ENCODE peak calls at places on chromosomes 6 and 20, in four cellular contexts. C is tibial nerve; U is CD8-positive, alpha-beta T cell; B is heart left ventricle. D is an unnamed sample.

GRCh38 chr6:30939473-30939872 is 1.3 kb upstream of the MUCL3 start:
- DNase-seq in C (no peak), U (no peak), B (no peak), D (peak; percentile 25)

GRCh38 chr20:23607497-23608245 is 2.0 kb upstream of the CST9 start:
- DNase-seq in C (no peak), U (no peak), B (no peak), D (no peak)

GRCh38 chr6:84356907-84357306 is 129.5 kb upstream of the CEP162 start:
- DNase-seq in C (no peak), U (no peak), B (no peak), D (no peak)

GRCh38 chr6:56087421-56087820 is 160.0 kb downstream of the COL21A1 start:
- DNase-seq in C (no peak), U (no peak), B (peak; percentile 12), D (no peak)

GRCh38 chr6:114030767-114031166 is 59.8 kb upstream of the HDAC2 start:
- DNase-seq in C (no peak), U (no peak), B (no peak), D (no peak)

GRCh38 chr6:35775031-35775430 is 1.4 kb upstream of the CLPSL2 start:
- DNase-seq in C (no peak), U (no peak), B (no peak), D (no peak)

GRCh38 chr6:7730003-7730402 is 4.1 kb downstream of the BMP6 start:
- DNase-seq in C (no peak), U (no peak), B (no peak), D (no peak)

GRCh38 chr6:31474871-31475286 is 23.1 kb upstream of the MICB start:
- DNase-seq in C (no peak), U (no peak), B (no peak), D (no peak)

GRCh38 chr6:11845664-11846577 is 67.3 kb upstream of the ADTRP start:
- DNase-seq in C (no peak), U (no peak), B (no peak), D (no peak)

GRCh38 chr6:127204278-127204677 is 62.4 kb upstream of the RNF146 start:
- DNase-seq in C (no peak), U (no peak), B (no peak), D (no peak)

GRCh38 chr20:62646851-62647520 is 4.7 kb downstream of the SLCO4A1 start:
- DNase-seq in C (no peak), U (no peak), B (no peak), D (no peak)

GRCh38 chr6:156689656-156690055 is 87.5 kb upstream of the ARID1B start:
- DNase-seq in C (no peak), U (no peak), B (no peak), D (peak; percentile 28)

GRCh38 chr6:44679906-44680698 is 292.6 kb downstream of the CDC5L start:
- DNase-seq in C (no peak), U (no peak), B (no peak), D (no peak)

GRCh38 chr6:27617700-27618689 is 145.1 kb upstream of the ZNF184 start:
- DNase-seq in C (no peak), U (no peak), B (no peak), D (no peak)

GRCh38 chr20:50595433-50595895 is 85.3 kb downstream of the PTPN1 start:
- DNase-seq in C (no peak), U (no peak), B (no peak), D (no peak)

GRCh38 chr6:12849420-12850200 is 133.0 kb downstream of the PHACTR1 start:
- DNase-seq in C (no peak), U (no peak), B (no peak), D (no peak)

GRCh38 chr6:130303436-130303835 is 62.4 kb upstream of the TMEM200A start:
- DNase-seq in C (no peak), U (no peak), B (no peak), D (no peak)

GRCh38 chr6:123808556-123808955 is 4.9 kb downstream of the NKAIN2 start:
- DNase-seq in C (no peak), U (no peak), B (no peak), D (no peak)

GRCh38 chr6:54892831-54893230 is 46.3 kb downstream of the FAM83B start:
- DNase-seq in C (no peak), U (no peak), B (no peak), D (no peak)

GRCh38 chr6:129606664-129607063 is 103.3 kb downstream of the ARHGAP18 start:
- DNase-seq in C (no peak), U (no peak), B (no peak), D (no peak)

GRCh38 chr6:36753671-36754485 is 56.3 kb downstream of the RAB44 start:
- DNase-seq in C (no peak), U (no peak), B (no peak), D (no peak)

GRCh38 chr20:37361336-37361735 is 15.4 kb downstream of the SRC start:
- DNase-seq in C (no peak), U (no peak), B (no peak), D (peak; percentile 7)

GRCh38 chr6:29777319-29777718 is 50.3 kb upstream of the HLA-G start:
- DNase-seq in C (no peak), U (no peak), B (no peak), D (no peak)

GRCh38 chr20:32961956-32962517 is 42.2 kb downstream of the SUN5 start:
- DNase-seq in C (no peak), U (no peak), B (no peak), D (no peak)

GRCh38 chr6:56370127-56370540 is 122.8 kb upstream of the COL21A1 start:
- DNase-seq in C (peak; percentile 33), U (no peak), B (peak; percentile 57), D (peak; percentile 53)

GRCh38 chr6:152351110-152351509 is 286.1 kb downstream of the SYNE1 start:
- DNase-seq in C (no peak), U (no peak), B (no peak), D (no peak)

GRCh38 chr6:165751486-165751885 is 88.4 kb upstream of the PDE10A start:
- DNase-seq in C (no peak), U (no peak), B (no peak), D (no peak)
- H3K36me3 ChIP-seq in C (no peaks in the 10 kb centered on the region), U (no peaks in the 10 kb centered on the region), B (no peaks in the 10 kb centered on the region), D (no peaks in the 10 kb centered on the region)

DNA sequence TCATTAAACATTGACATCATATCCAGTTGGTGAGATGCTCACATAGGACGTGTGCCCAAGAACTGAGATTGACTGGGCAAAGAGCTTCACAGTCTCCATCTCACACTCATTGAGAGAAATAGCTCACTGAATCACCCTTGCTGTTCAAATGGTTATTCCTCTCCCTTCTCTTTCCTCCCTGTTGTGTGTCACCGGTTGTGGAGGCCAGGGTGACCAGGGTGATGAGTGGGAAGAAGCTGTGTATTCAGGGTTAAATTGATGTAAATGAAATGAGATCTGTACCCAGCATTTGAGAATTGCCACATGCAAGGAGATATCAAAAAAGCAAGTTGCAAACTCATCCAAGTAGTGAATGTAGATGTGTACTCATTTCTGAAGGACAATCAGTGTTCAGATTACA is 36.6 kb upstream of the VAPB start:
- DNase-seq in C (no peak), U (no peak), B (no peak), D (no peak)
- H3K36me3 ChIP-seq in C (no peaks in the 10 kb centered on the region), U (peaks cover 11% of the 10 kb centered on the region), B (peaks cover 5% of the 10 kb centered on the region), D (peaks cover 28% of the 10 kb centered on the region)

DNA sequence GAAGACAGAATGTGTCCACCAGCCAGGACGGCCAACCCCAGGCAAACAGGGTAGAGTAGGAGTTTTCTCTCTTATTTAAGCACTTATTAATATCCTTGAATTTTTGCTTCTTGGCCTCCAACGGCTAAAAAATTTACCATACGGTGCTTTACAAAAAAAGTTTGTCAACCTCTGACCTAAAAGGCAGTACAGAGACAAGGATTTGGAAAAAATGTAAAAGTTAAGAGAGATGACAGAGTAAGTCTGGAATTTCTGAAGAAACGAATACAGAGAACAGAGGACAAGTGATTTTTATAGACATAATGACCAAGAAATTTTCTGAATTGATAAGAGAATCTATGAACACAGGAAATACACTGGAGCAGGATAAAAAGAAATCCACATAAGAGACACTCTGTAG is 10.2 kb downstream of the OSER1 start:
- DNase-seq in C (no peak), U (no peak), B (no peak), D (no peak)
- H3K36me3 ChIP-seq in C (peaks cover 16% of the 10 kb centered on the region), U (peaks cover 63% of the 10 kb centered on the region), B (peaks cover 25% of the 10 kb centered on the region), D (no peaks in the 10 kb centered on the region)

DNA sequence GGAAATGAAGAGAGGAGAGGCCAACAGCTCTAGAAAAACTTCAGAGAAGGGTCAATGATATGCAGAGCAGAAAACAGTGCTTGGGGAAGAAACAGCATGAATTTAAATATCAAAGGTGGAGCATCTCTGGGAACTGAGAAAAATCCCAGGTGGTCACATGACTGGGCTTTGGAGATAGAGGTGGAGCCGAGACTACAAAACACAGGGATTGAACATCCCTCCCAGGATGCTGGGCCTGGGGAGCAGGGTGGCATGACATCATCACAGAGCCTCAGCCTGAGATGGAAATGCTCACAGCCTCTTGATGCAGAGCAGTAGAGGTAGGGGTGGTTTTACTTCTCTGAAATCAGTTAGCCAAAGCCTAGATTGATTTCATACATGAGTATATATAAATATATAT is 529.5 kb downstream of the PRKN start:
- DNase-seq in C (no peak), U (no peak), B (no peak), D (no peak)
- H3K36me3 ChIP-seq in C (no peaks in the 10 kb centered on the region), U (no peaks in the 10 kb centered on the region), B (no peaks in the 10 kb centered on the region), D (no peaks in the 10 kb centered on the region)

DNA sequence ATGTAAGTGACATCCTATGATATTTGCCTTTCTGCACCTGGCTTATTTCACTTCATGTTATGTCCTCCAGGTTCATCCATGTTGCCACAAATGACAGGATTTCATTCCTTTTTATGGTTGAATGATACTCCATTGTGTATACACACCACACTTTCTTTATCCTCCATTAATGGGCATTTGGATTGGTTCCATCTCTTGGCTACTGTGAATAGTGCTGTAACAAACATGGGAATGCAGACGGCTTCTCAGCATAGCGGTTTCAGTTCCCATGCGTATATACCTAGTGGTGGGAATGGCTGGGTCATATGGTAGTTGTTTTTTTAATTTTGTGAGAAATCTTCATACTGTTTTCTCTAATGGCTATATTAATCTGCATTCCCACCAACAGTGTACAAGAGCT is 14.8 kb downstream of the MTHFD1L start:
- DNase-seq in C (no peak), U (no peak), B (no peak), D (no peak)
- H3K36me3 ChIP-seq in C (no peaks in the 10 kb centered on the region), U (no peaks in the 10 kb centered on the region), B (no peaks in the 10 kb centered on the region), D (no peaks in the 10 kb centered on the region)

DNA sequence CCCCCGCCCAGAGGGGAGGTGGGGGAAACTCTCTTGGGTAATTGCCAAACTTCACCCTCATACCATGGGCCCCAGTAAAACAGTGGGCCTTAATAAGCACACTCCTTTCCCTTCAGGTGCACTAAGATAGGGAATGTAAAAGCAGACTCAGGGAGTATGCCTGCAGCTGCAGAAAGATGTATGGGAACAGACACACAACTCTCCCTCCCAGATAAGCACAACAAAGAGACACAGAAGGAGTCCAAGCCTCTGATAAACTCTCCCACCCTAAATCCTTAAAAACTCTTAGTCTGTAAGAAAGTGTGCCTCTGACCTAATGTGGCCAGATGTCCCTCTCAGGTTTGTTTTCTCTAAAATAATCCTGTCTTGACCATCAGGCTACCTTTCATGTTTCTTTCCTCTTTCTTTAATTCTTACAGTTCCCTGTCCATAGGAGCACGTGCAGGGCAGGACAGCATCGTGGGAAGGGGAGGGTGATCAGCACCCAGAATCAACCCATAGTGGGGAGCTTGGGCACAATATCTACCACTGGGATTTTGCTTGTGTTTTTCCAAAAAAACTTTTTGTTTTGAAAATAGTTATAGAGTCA is 11.3 kb upstream of the CTCFL start:
- DNase-seq in C (no peak), U (no peak), B (no peak), D (no peak)
- H3K36me3 ChIP-seq in C (no peaks in the 10 kb centered on the region), U (no peaks in the 10 kb centered on the region), B (no peaks in the 10 kb centered on the region), D (no peaks in the 10 kb centered on the region)

GRCh38 chr20:13816757-13817156 is 31.9 kb downstream of the NDUFAF5 start:
- DNase-seq in C (no peak), U (no peak), B (no peak), D (no peak)
- H3K36me3 ChIP-seq in C (peaks cover 12% of the 10 kb centered on the region), U (peaks cover 12% of the 10 kb centered on the region), B (peaks cover 19% of the 10 kb centered on the region), D (peaks cover 47% of the 10 kb centered on the region)

D was measured in adrenal gland.